ENCODE peak calls at places on chromosome 16, in eight cellular contexts. R, M, O, Q, S, B, A and V are unnamed samples.

GRCh38 chr16:85870159-85870558 is 28.8 kb upstream of the IRF8 start:
- DNase-seq in R (no peak), M (peak; percentile 39), O (no peak), Q (no peak), S (no peak), B (no peak), A (no peak), V (no peak)

GRCh38 chr16:17412221-17412620 is 58.5 kb downstream of the XYLT1 start:
- DNase-seq in R (no peak), M (no peak), O (no peak), Q (no peak), S (no peak), B (no peak), A (no peak), V (no peak)

GRCh38 chr16:66250686-66251405 is 115.6 kb upstream of the CDH5 start:
- DNase-seq in R (no peak), M (peak; percentile 61), O (no peak), Q (no peak), S (no peak), B (no peak), A (no peak), V (no peak)

GRCh38 chr16:12229759-12230594 is 253.4 kb downstream of the SNX29 start:
- DNase-seq in R (no peak), M (no peak), O (no peak), Q (peak; percentile 53), S (no peak), B (no peak), A (peak; percentile 40), V (no peak)

GRCh38 chr16:16018705-16019104 is 69.3 kb downstream of the ABCC1 start:
- DNase-seq in R (no peak), M (no peak), O (no peak), Q (no peak), S (no peak), B (no peak), A (no peak), V (no peak)

GRCh38 chr16:11429823-11430222 is 84.6 kb downstream of the RMI2 start:
- DNase-seq in R (no peak), M (no peak), O (no peak), Q (no peak), S (no peak), B (no peak), A (no peak), V (no peak)

GRCh38 chr16:47779201-47780016 is 318.3 kb downstream of the PHKB start:
- DNase-seq in R (no peak), M (no peak), O (peak; percentile 9), Q (no peak), S (peak; percentile 11), B (no peak), A (peak; percentile 92), V (peak; percentile 18)

GRCh38 chr16:67530013-67530939 is 1.6 kb downstream of the RIPOR1 start:
- DNase-seq in R (no peak), M (peak; percentile 78), O (no peak), Q (peak; percentile 75), S (no peak), B (no peak), A (no peak), V (no peak)

GRCh38 chr16:52569296-52569695 is 22.4 kb upstream of the TOX3 start:
- DNase-seq in R (no peak), M (no peak), O (no peak), Q (no peak), S (no peak), B (no peak), A (no peak), V (no peak)

GRCh38 chr16:84266451-84266850 is 26.6 kb upstream of the KCNG4 start:
- DNase-seq in R (no peak), M (no peak), O (no peak), Q (peak; percentile 41), S (no peak), B (no peak), A (peak; percentile 72), V (peak; percentile 15)

GRCh38 chr16:89971495-89972243 is 23.1 kb downstream of the DEF8 start:
- DNase-seq in R (no peak), M (no peak), O (no peak), Q (peak; percentile 54), S (no peak), B (no peak), A (no peak), V (no peak)

GRCh38 chr16:82061861-82062525 is 26.9 kb downstream of the HSD17B2 start:
- DNase-seq in R (no peak), M (no peak), O (no peak), Q (peak; percentile 21), S (no peak), B (no peak), A (no peak), V (no peak)

GRCh38 chr16:15776572-15776971 is 80.3 kb downstream of the MYH11 start:
- DNase-seq in R (no peak), M (no peak), O (no peak), Q (no peak), S (no peak), B (no peak), A (no peak), V (no peak)

GRCh38 chr16:19753815-19754643 is 36.0 kb downstream of the IQCK start:
- DNase-seq in R (no peak), M (no peak), O (no peak), Q (no peak), S (no peak), B (peak; percentile 61), A (no peak), V (no peak)

GRCh38 chr16:73572135-73572534 is 524.2 kb upstream of the ZFHX3 start:
- DNase-seq in R (no peak), M (peak; percentile 48), O (no peak), Q (no peak), S (no peak), B (no peak), A (no peak), V (no peak)

GRCh38 chr16:84479716-84480450 is 24.6 kb downstream of the MEAK7 start:
- DNase-seq in R (no peak), M (peak; percentile 35), O (no peak), Q (no peak), S (no peak), B (no peak), A (no peak), V (no peak)

GRCh38 chr16:81583893-81584705 is 139.5 kb downstream of the CMIP start:
- DNase-seq in R (no peak), M (peak; percentile 54), O (no peak), Q (no peak), S (no peak), B (no peak), A (no peak), V (no peak)